ENCODE peak calls at places on chromosomes 12 and 14, in eight cellular contexts. B, W, I, C, J, R, Q and T are unnamed samples. For H3K4me1, the result is how much of the 10 kb centered on the place peaks cover.

GRCh38 chr14:58362798-58363412 is 32.8 kb upstream of the TOMM20L start:
- DNase-seq in B (peak), W (no peak), I (peak), C (peak), J (peak), R (peak), Q (no peak), T (peak)

GRCh38 chr12:130838284-130838950 is 633 bp downstream of the STX2 start:
- DNase-seq in B (no peak), W (peak), I (peak), C (peak), J (peak), R (peak), Q (peak), T (peak)

GRCh38 chr12:121992059-121992879 is 29.4 kb upstream of the BCL7A start:
- DNase-seq in B (peak), W (peak), I (peak), C (peak), J (peak), R (no peak), Q (no peak), T (no peak)

GRCh38 chr12:2405039-2405438 is 352.3 kb downstream of the CACNA1C start:
- DNase-seq in B (no peak), W (no peak), I (no peak), C (no peak), J (no peak), R (no peak), Q (no peak), T (no peak)

GRCh38 chr12:82184844-82185243 is 173.3 kb downstream of the CCDC59 start:
- DNase-seq in B (no peak), W (no peak), I (no peak), C (no peak), J (no peak), R (no peak), Q (no peak), T (no peak)

GRCh38 chr14:57168138-57168695 is 100.5 kb downstream of the EXOC5 start:
- DNase-seq in B (no peak), W (no peak), I (peak), C (no peak), J (no peak), R (no peak), Q (no peak), T (no peak)

GRCh38 chr14:38252066-38252710 is 3.7 kb downstream of the CLEC14A start:
- DNase-seq in B (no peak), W (no peak), I (no peak), C (no peak), J (no peak), R (no peak), Q (no peak), T (no peak)

GRCh38 chr14:60637490-60638452 is 11.5 kb downstream of the SIX1 start:
- DNase-seq in B (peak), W (no peak), I (no peak), C (no peak), J (no peak), R (no peak), Q (no peak), T (no peak)

GRCh38 chr12:89856431-89856830 is 147.8 kb upstream of the ATP2B1 start:
- DNase-seq in B (peak), W (no peak), I (peak), C (no peak), J (no peak), R (no peak), Q (no peak), T (no peak)

GRCh38 chr12:6362383-6362782 is 13.0 kb downstream of the SCNN1A start:
- DNase-seq in B (no peak), W (no peak), I (no peak), C (peak), J (no peak), R (no peak), Q (no peak), T (no peak)
- H3K4me1 ChIP-seq in B (under half), W (under half), I (under half), C (under half), J (under half), R (under half), Q (under half), T (under half)

GRCh38 chr12:65825573-65826512 is 1.6 kb downstream of the HMGA2 start:
- DNase-seq in B (peak), W (no peak), I (no peak), C (peak), J (no peak), R (peak), Q (peak), T (peak)
- H3K4me1 ChIP-seq in B (under half), W (under half), I (under half), C (under half), J (under half), R (under half), Q (under half), T (under half)

GRCh38 chr14:94143711-94144110 is 14.3 kb upstream of the IFI27L2 start:
- DNase-seq in B (no peak), W (no peak), I (no peak), C (no peak), J (no peak), R (no peak), Q (no peak), T (no peak)
- H3K4me1 ChIP-seq in B (under half), W (under half), I (under half), C (under half), J (under half), R (under half), Q (under half), T (under half)

GRCh38 chr14:73752297-73752992 is 38.3 kb upstream of the PNMA1 start:
- DNase-seq in B (peak), W (peak), I (peak), C (peak), J (no peak), R (peak), Q (peak), T (no peak)

GRCh38 chr14:73751157-73751691 is 37.0 kb upstream of the PNMA1 start:
- DNase-seq in B (no peak), W (no peak), I (no peak), C (no peak), J (no peak), R (peak), Q (no peak), T (no peak)

GRCh38 chr14:73754911-73755360 is 40.8 kb upstream of the PNMA1 start:
- DNase-seq in B (peak), W (no peak), I (no peak), C (no peak), J (no peak), R (peak), Q (peak), T (no peak)

GRCh38 chr14:73753887-73754880 is 40.0 kb upstream of the PNMA1 start:
- DNase-seq in B (no peak), W (no peak), I (no peak), C (no peak), J (no peak), R (peak), Q (no peak), T (no peak)

GRCh38 chr14:73753043-73753886 is 39.1 kb upstream of the PNMA1 start:
- DNase-seq in B (no peak), W (peak), I (no peak), C (no peak), J (peak), R (peak), Q (peak), T (no peak)
- H3K4me1 ChIP-seq in B (half or more), W (half or more), I (half or more), C (half or more), J (half or more), R (half or more), Q (half or more), T (under half)

GRCh38 chr14:101813171-101813759 is 51.8 kb downstream of the PPP2R5C start:
- DNase-seq in B (no peak), W (no peak), I (no peak), C (no peak), J (no peak), R (peak), Q (no peak), T (no peak)
- H3K4me1 ChIP-seq in B (under half), W (half or more), I (under half), C (under half), J (under half), R (under half), Q (half or more), T (under half)

DNA sequence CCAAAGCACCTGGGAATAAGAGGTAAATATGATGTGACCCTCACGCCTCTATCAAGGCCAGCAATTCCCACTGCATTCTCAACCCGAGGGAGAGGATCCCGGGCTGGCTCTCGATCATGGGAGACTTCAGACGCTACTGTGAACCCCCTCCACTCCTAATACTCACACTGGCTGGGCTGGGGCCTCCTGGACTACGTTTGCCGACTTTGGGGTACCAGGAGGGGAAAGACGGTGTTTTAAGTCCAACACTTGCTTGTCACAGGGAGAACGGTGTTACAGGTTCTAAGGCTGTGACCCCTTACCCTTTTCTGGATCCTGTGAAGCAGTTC is 475 bp downstream of the NACA start:
- DNase-seq in B (no peak), W (peak), I (no peak), C (no peak), J (no peak), R (peak), Q (no peak), T (no peak)
- H3K4me1 ChIP-seq in B (under half), W (under half), I (under half), C (under half), J (under half), R (under half), Q (half or more), T (under half)